ENCODE peak calls at places on chromosomes 7 and 10, in six cellular contexts. One of them, this sample, is unnamed.

GRCh38 chr7:34544621-34545020 is 113.4 kb upstream of the NPSR1 start:
- DNase-seq in choroid plexus epithelial cell: no peak
- DNase-seq in brain microvascular endothelial cell: no peak
- DNase-seq in HCT116: no peak
- DNase-seq in A549: no peak
- DNase-seq in PC-3: no peak
- DNase-seq in this sample: no peak

GRCh38 chr7:75876126-75876881 is 2.5 kb upstream of the RHBDD2 start:
- DNase-seq in choroid plexus epithelial cell: no peak
- DNase-seq in brain microvascular endothelial cell: no peak
- DNase-seq in HCT116: no peak
- DNase-seq in A549: no peak
- DNase-seq in PC-3: no peak
- DNase-seq in this sample: peak; percentile 52

GRCh38 chr10:122253605-122254004 is 17.5 kb upstream of the BTBD16 start:
- DNase-seq in choroid plexus epithelial cell: no peak
- DNase-seq in brain microvascular endothelial cell: no peak
- DNase-seq in HCT116: no peak
- DNase-seq in A549: no peak
- DNase-seq in PC-3: no peak
- DNase-seq in this sample: no peak

GRCh38 chr10:132464256-132465192 is 67.5 kb downstream of the PWWP2B start:
- DNase-seq in choroid plexus epithelial cell: peak; percentile 32
- DNase-seq in brain microvascular endothelial cell: no peak
- DNase-seq in HCT116: no peak
- DNase-seq in A549: no peak
- DNase-seq in PC-3: no peak
- DNase-seq in this sample: no peak

GRCh38 chr10:106619353-106619752 is 545.2 kb downstream of the SORCS1 start:
- DNase-seq in choroid plexus epithelial cell: no peak
- DNase-seq in brain microvascular endothelial cell: no peak
- DNase-seq in HCT116: no peak
- DNase-seq in A549: no peak
- DNase-seq in PC-3: no peak
- DNase-seq in this sample: no peak

GRCh38 chr10:31263903-31264302 is 55.1 kb upstream of the ZEB1 start:
- DNase-seq in choroid plexus epithelial cell: peak; percentile 10
- DNase-seq in brain microvascular endothelial cell: no peak
- DNase-seq in HCT116: no peak
- DNase-seq in A549: no peak
- DNase-seq in PC-3: peak; percentile 36
- DNase-seq in this sample: peak; percentile 33

GRCh38 chr10:25059990-25060389 is 43.6 kb downstream of the THNSL1 start:
- DNase-seq in choroid plexus epithelial cell: peak; percentile 94
- DNase-seq in brain microvascular endothelial cell: peak; percentile 90
- DNase-seq in HCT116: peak; percentile 79
- DNase-seq in A549: peak; percentile 78
- DNase-seq in PC-3: peak; percentile 89
- DNase-seq in this sample: peak; percentile 96

GRCh38 chr10:123808873-123809272 is 82.7 kb downstream of the CPXM2 start:
- DNase-seq in choroid plexus epithelial cell: peak; percentile 61
- DNase-seq in brain microvascular endothelial cell: peak; percentile 44
- DNase-seq in HCT116: peak; percentile 21
- DNase-seq in A549: no peak
- DNase-seq in PC-3: peak; percentile 25
- DNase-seq in this sample: peak; percentile 74

GRCh38 chr7:47991270-47991669 is 11.9 kb upstream of the HUS1 start:
- DNase-seq in choroid plexus epithelial cell: no peak
- DNase-seq in brain microvascular endothelial cell: no peak
- DNase-seq in HCT116: no peak
- DNase-seq in A549: no peak
- DNase-seq in PC-3: no peak
- DNase-seq in this sample: no peak

GRCh38 chr10:62414359-62414758 is 40.2 kb downstream of the ZNF365 start:
- DNase-seq in choroid plexus epithelial cell: peak; percentile 34
- DNase-seq in brain microvascular endothelial cell: no peak
- DNase-seq in HCT116: no peak
- DNase-seq in A549: no peak
- DNase-seq in PC-3: peak; percentile 88
- DNase-seq in this sample: peak; percentile 47

GRCh38 chr7:31724696-31725095 is 37.7 kb downstream of the PPP1R17 start:
- DNase-seq in choroid plexus epithelial cell: no peak
- DNase-seq in brain microvascular endothelial cell: no peak
- DNase-seq in HCT116: no peak
- DNase-seq in A549: no peak
- DNase-seq in PC-3: peak; percentile 28
- DNase-seq in this sample: peak; percentile 53

GRCh38 chr10:52312999-52313349 is 1.1 kb upstream of the DKK1 start:
- DNase-seq in choroid plexus epithelial cell: peak; percentile 26
- DNase-seq in brain microvascular endothelial cell: no peak
- DNase-seq in HCT116: no peak
- DNase-seq in A549: peak; percentile 14
- DNase-seq in PC-3: no peak
- DNase-seq in this sample: peak; percentile 14

GRCh38 chr10:52314007-52314821 is at the start of gene DKK1:
- DNase-seq in choroid plexus epithelial cell: peak; percentile 83
- DNase-seq in brain microvascular endothelial cell: peak; percentile 84
- DNase-seq in HCT116: peak; percentile 86
- DNase-seq in A549: peak; percentile 93
- DNase-seq in PC-3: peak; percentile 100
- DNase-seq in this sample: peak; percentile 89

GRCh38 chr10:52313350-52314006 is 603 bp upstream of the DKK1 start:
- DNase-seq in choroid plexus epithelial cell: peak; percentile 43
- DNase-seq in brain microvascular endothelial cell: peak; percentile 25
- DNase-seq in HCT116: peak; percentile 55
- DNase-seq in A549: peak; percentile 50
- DNase-seq in PC-3: no peak
- DNase-seq in this sample: no peak

DNA sequence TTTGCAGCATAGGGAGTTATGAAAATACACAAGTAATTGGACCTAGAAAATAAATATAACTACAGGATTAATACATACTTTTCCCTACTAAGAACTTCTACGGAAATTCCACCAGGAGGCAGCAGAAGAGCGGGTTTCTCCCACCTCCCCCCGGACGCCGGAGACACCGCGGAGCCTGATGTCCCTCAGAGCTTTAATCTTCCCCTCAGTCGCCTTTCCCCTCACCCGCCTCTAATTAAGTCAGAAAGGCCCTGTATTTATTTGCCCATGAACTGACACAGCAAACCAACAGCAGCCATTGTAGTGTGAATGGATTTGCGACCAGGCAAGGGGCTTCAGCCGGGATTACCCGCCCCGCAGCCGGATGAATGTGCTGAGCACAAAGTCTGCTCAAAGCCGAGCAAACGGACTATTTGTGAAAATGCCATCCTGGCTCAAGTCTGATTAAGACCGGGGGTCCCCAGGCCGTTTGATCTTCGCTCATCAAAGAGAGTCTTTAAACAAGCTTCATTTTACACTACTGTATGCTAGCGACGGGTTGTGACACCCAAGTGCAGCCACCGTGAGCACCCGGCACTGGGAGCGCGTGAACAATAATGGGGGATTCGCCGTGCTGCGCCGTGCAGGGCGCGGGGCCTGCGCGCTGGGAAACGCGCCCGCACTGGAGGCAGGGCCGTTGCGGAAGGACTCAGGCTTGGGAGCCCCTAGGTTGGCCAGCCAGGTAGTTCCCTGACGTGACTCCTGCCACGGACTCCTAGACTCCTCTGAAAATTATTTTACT is 5.6 kb upstream of the DKK1 start:
- DNase-seq in choroid plexus epithelial cell: peak; percentile 91
- DNase-seq in brain microvascular endothelial cell: peak; percentile 60
- DNase-seq in HCT116: no peak
- DNase-seq in A549: peak; percentile 62
- DNase-seq in PC-3: peak; percentile 94
- DNase-seq in this sample: peak; percentile 74
- H3K4me3 ChIP-seq in choroid plexus epithelial cell: peak overlapping the region; percentile 61
- H3K4me3 ChIP-seq in brain microvascular endothelial cell: peak overlapping the region; percentile 65
- H3K4me3 ChIP-seq in HCT116: no peak overlapping the region
- H3K4me3 ChIP-seq in A549: peak overlapping the region; percentile 48
- H3K4me3 ChIP-seq in PC-3: peak overlapping the region; percentile 55
- H3K4me3 ChIP-seq in this sample: peak overlapping the region; percentile 67

DNA sequence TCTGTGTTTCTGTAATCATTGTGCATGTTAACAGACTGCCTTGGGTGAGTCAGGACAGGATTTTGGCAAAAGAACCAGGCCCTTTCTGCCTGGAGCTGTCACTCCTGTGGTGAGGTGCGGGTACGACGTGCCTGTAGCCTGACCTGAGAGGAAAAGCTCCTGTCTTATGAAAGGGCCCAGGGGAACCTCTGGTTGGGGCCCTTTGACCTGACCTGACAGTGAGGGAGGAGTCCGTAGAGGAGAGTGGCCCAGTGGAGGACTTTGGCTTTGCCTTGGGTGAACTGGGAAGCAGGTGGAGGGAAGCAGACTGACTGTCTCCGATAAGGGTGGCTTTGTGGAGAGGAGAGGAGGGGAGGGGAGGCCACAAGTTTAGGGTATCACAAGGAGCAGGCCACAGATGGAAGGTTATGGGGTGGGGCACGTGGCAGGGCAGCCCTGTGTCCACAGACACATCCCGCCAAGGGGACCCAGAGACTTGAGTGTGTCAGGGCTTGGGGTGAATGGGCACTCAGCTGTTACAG is 6.9 kb downstream of the PFKP start:
- DNase-seq in choroid plexus epithelial cell: no peak
- DNase-seq in brain microvascular endothelial cell: no peak
- DNase-seq in HCT116: no peak
- DNase-seq in A549: no peak
- DNase-seq in PC-3: peak; percentile 60
- DNase-seq in this sample: peak; percentile 60
- H3K4me3 ChIP-seq in choroid plexus epithelial cell: no peak overlapping the region
- H3K4me3 ChIP-seq in brain microvascular endothelial cell: no peak overlapping the region
- H3K4me3 ChIP-seq in HCT116: no peak overlapping the region
- H3K4me3 ChIP-seq in A549: no peak overlapping the region
- H3K4me3 ChIP-seq in PC-3: no peak overlapping the region
- H3K4me3 ChIP-seq in this sample: no peak overlapping the region

GRCh38 chr10:80199828-80200227 is 5.5 kb downstream of the ANXA11 start:
- DNase-seq in choroid plexus epithelial cell: peak; percentile 91
- DNase-seq in brain microvascular endothelial cell: peak; percentile 91
- DNase-seq in HCT116: no peak
- DNase-seq in A549: no peak
- DNase-seq in PC-3: no peak
- DNase-seq in this sample: peak; percentile 60
- H3K4me3 ChIP-seq in choroid plexus epithelial cell: no peak overlapping the region
- H3K4me3 ChIP-seq in brain microvascular endothelial cell: no peak overlapping the region
- H3K4me3 ChIP-seq in HCT116: peak overlapping the region; percentile 12
- H3K4me3 ChIP-seq in A549: no peak overlapping the region
- H3K4me3 ChIP-seq in PC-3: no peak overlapping the region
- H3K4me3 ChIP-seq in this sample: no peak overlapping the region

DNA sequence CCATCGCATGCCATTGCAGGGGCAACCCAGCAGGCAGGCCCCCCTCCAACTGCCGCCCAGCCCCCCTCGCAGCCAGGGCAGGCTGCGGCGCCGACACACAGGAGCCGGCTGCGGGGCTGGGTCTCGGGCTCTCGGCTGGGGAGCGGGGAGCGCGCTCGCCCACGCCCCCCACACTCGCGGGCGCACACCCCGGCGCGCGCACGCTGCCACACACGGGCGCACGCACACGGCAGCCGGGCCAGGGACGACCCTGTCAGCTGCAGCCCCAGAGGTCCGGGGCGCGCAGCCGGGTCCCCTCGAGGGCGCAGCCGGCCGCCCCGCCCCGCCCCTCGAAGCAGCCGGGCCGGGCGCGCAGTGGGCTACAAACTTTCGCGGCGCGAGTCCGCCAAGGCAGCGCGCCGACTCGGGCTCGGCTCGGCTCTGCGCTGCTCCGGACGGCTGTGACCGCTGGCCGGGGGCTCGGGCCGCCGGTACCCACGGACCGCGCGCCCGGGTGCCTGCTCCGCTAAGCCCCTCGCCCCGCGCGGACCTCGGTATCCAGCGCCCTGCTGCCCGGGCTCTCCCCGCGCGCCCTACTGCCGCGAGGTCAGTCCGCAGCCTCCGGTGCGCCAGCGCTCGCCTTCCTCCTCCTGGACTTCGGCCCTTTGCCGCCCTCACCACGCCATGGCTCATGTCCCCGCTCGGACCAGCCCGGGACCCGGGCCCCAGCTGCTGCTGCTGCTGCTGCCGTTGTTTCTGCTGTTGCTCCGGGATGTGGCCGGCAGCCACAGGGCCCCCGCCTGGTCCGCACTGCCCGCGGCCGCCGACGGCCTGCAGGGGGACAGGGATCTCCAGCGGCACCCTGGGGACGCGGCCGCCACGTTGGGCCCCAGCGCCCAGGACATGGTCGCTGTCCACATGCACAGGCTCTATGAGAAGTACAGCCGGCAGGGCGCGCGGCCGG is at the start of gene GDF10:
- DNase-seq in choroid plexus epithelial cell: peak; percentile 5
- DNase-seq in brain microvascular endothelial cell: no peak
- DNase-seq in HCT116: no peak
- DNase-seq in A549: no peak
- DNase-seq in PC-3: no peak
- DNase-seq in this sample: no peak
- H3K4me3 ChIP-seq in choroid plexus epithelial cell: peak within 1 kb of the TSS; percentile 45
- H3K4me3 ChIP-seq in brain microvascular endothelial cell: peak within 1 kb of the TSS; percentile 48
- H3K4me3 ChIP-seq in HCT116: no peak within 1 kb of the TSS
- H3K4me3 ChIP-seq in A549: peak within 1 kb of the TSS; percentile 49
- H3K4me3 ChIP-seq in PC-3: no peak within 1 kb of the TSS
- H3K4me3 ChIP-seq in this sample: no peak within 1 kb of the TSS

DNA sequence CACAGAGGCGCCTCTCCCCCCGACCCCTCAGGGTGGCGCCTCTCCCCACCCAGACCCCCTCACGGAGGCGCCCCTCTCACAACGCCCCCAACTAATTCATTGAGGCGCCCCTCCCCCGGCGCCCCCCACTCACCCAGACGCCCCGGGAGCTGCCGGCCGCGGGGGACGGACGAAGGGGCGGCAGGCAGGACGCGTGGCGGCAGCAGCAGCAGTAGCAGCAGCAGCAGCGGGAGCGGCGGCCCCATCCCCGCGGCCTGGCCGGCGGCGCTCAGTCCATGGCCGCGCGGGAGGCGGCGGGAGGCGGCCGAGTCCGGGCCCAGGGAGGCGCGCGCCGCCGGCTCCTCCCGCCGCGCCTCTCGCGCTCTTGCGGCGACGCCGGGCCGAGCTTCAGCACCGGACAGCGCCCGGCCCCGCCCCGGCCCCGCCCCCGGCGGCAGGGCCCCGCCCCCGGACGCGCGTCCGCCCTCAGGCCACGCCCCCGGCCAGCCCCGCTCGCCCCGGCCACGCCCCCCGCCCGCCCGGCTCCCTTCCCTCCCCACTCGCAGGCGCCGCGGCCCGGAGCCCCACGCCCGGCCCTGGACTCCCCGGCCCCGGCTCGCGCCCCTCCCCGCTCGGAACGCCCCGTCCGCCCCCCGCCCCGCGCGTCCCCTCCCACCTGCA is at the start of gene PTPRN2:
- DNase-seq in choroid plexus epithelial cell: peak; percentile 67
- DNase-seq in brain microvascular endothelial cell: no peak
- DNase-seq in HCT116: no peak
- DNase-seq in A549: peak; percentile 58
- DNase-seq in PC-3: peak; percentile 41
- DNase-seq in this sample: peak; percentile 60
- H3K4me3 ChIP-seq in choroid plexus epithelial cell: peak within 1 kb of the TSS; percentile 44
- H3K4me3 ChIP-seq in brain microvascular endothelial cell: peak within 1 kb of the TSS; percentile 32
- H3K4me3 ChIP-seq in HCT116: no peak within 1 kb of the TSS
- H3K4me3 ChIP-seq in A549: peak within 1 kb of the TSS; percentile 47
- H3K4me3 ChIP-seq in PC-3: no peak within 1 kb of the TSS
- H3K4me3 ChIP-seq in this sample: no peak within 1 kb of the TSS

DNA sequence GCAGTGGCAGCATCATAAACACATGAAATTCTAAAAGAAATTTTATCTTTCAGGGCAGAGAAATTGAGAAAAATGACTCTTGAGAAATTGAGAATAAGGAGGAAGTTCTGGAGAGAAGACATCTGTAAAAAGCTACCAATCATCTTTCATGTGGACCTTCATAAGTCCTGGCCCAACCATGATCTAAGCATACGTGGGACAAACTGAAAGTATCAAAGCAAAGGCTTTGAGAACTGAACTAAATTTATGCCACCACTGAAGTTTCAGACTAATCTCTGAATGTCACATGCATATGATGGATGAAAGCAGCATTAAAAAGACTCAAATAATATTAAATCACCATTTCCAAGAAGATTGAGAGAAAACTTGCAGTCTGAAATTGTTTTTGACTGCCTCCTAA is 1502.8 kb upstream of the LRRTM3 start:
- DNase-seq in choroid plexus epithelial cell: no peak
- DNase-seq in brain microvascular endothelial cell: no peak
- DNase-seq in HCT116: no peak
- DNase-seq in A549: no peak
- DNase-seq in PC-3: no peak
- DNase-seq in this sample: no peak
- H3K4me3 ChIP-seq in choroid plexus epithelial cell: no peak overlapping the region
- H3K4me3 ChIP-seq in brain microvascular endothelial cell: no peak overlapping the region
- H3K4me3 ChIP-seq in HCT116: no peak overlapping the region
- H3K4me3 ChIP-seq in A549: no peak overlapping the region
- H3K4me3 ChIP-seq in PC-3: no peak overlapping the region
- H3K4me3 ChIP-seq in this sample: no peak overlapping the region

This sample was measured in epithelial cell of esophagus.